ENCODE peak calls at places on chromosome 9, in ten cellular contexts. I, M, E, K, P, S, F, B, U and R are unnamed samples.

GRCh38 chr9:11821541-11821940 is 871.6 kb upstream of the TYRP1 start:
- DNase-seq in I (no peak), M (no peak), E (no peak), K (no peak), P (peak), S (peak), F (no peak), B (no peak), U (no peak), R (no peak)

GRCh38 chr9:128175102-128175563 is 15.1 kb downstream of the BBLN start:
- DNase-seq in I (no peak), M (no peak), E (peak), K (no peak), P (no peak), S (peak), F (no peak), B (no peak), U (peak), R (no peak)

GRCh38 chr9:17824191-17824926 is 245.5 kb downstream of the SH3GL2 start:
- DNase-seq in I (no peak), M (no peak), E (peak), K (no peak), P (peak), S (no peak), F (no peak), B (no peak), U (peak), R (no peak)

GRCh38 chr9:88555581-88555980 is 20.6 kb downstream of the NXNL2 start:
- DNase-seq in I (no peak), M (no peak), E (no peak), K (no peak), P (no peak), S (no peak), F (no peak), B (no peak), U (no peak), R (no peak)

GRCh38 chr9:81530407-81530810 is 158.9 kb downstream of the TLE1 start:
- DNase-seq in I (no peak), M (no peak), E (no peak), K (no peak), P (no peak), S (no peak), F (no peak), B (no peak), U (no peak), R (no peak)

GRCh38 chr9:114078021-114078780 is at the start of gene AMBP:
- DNase-seq in I (peak), M (peak), E (no peak), K (peak), P (no peak), S (peak), F (no peak), B (no peak), U (no peak), R (no peak)

GRCh38 chr9:4615251-4615650 is 46.8 kb upstream of the PLPP6 start:
- DNase-seq in I (no peak), M (no peak), E (peak), K (no peak), P (no peak), S (peak), F (no peak), B (no peak), U (peak), R (peak)

GRCh38 chr9:135067091-135067710 is 20.3 kb upstream of the OLFM1 start:
- DNase-seq in I (no peak), M (peak), E (no peak), K (peak), P (no peak), S (no peak), F (no peak), B (no peak), U (no peak), R (no peak)

GRCh38 chr9:134630393-134630790 is 11.2 kb upstream of the COL5A1 start:
- DNase-seq in I (no peak), M (peak), E (no peak), K (peak), P (no peak), S (no peak), F (peak), B (no peak), U (no peak), R (no peak)

GRCh38 chr9:8874482-8874881 is 1074.9 kb upstream of the DMAC1 start:
- DNase-seq in I (no peak), M (no peak), E (no peak), K (no peak), P (no peak), S (no peak), F (no peak), B (no peak), U (no peak), R (no peak)

GRCh38 chr9:113463418-113464285 is at the start of gene RGS3:
- DNase-seq in I (peak), M (peak), E (no peak), K (peak), P (peak), S (no peak), F (peak), B (no peak), U (no peak), R (peak)

GRCh38 chr9:99351647-99352046 is 129.6 kb downstream of the SEC61B start:
- DNase-seq in I (no peak), M (no peak), E (no peak), K (no peak), P (no peak), S (no peak), F (no peak), B (no peak), U (no peak), R (no peak)
- TF ChIP-seq CTCF in I (no peak), M (no peak), E (peak), K (no peak), P (peak), S (no peak), F (peak), B (no peak), U (no peak), R (no peak)

GRCh38 chr9:1018121-1018520 is 32.0 kb upstream of the DMRT2 start:
- DNase-seq in I (no peak), M (no peak), E (peak), K (no peak), P (no peak), S (peak), F (no peak), B (no peak), U (no peak), R (peak)
- TF ChIP-seq CTCF in I (peak), M (peak), E (peak), K (peak), P (no peak), S (peak), F (peak), B (no peak), U (peak), R (peak)

GRCh38 chr9:35732185-35733108 is at the start of the genes CREB3 and TLN1:
- DNase-seq in I (peak), M (peak), E (peak), K (peak), P (peak), S (peak), F (peak), B (peak), U (peak), R (peak)
- TF ChIP-seq CTCF in I (no peak), M (no peak), E (no peak), K (no peak), P (peak), S (no peak), F (no peak), B (no peak), U (peak), R (peak)

GRCh38 chr9:72855321-72855720 is 97.5 kb downstream of the ALDH1A1 start:
- DNase-seq in I (no peak), M (no peak), E (no peak), K (no peak), P (no peak), S (no peak), F (no peak), B (no peak), U (no peak), R (no peak)
- TF ChIP-seq CTCF in I (no peak), M (no peak), E (no peak), K (no peak), P (no peak), S (no peak), F (no peak), B (no peak), U (no peak), R (no peak)

GRCh38 chr9:37972346-37972745 is 68.4 kb upstream of the SLC25A51 start:
- DNase-seq in I (no peak), M (peak), E (peak), K (peak), P (peak), S (no peak), F (no peak), B (no peak), U (peak), R (peak)
- TF ChIP-seq CTCF in I (peak), M (no peak), E (peak), K (no peak), P (peak), S (peak), F (no peak), B (no peak), U (peak), R (peak)

DNA sequence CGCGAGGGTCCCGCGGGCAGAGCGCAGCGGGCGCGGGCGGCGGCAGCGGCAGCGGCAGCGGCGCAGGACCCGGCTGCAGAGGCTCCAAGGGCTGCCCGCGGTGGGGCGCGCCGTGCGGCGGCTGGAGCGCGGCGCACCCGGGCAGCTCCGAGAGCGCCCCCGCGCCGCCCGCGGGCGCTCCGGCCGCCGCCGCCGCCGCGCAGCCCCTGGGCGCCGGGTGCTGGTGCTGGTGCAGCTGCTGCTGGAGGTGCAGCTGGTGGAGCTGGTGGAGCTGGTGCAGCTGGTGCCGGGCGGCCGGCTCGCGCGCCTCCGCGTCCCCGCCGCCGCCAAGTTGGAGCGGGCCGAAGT is 644 bp downstream of the IER5L start:
- DNase-seq in I (no peak), M (no peak), E (no peak), K (no peak), P (no peak), S (no peak), F (no peak), B (no peak), U (no peak), R (no peak)
- TF ChIP-seq CTCF in I (no peak), M (no peak), E (no peak), K (no peak), P (no peak), S (no peak), F (no peak), B (no peak), U (no peak), R (no peak)

GRCh38 chr9:34442770-34443169 is 15.6 kb downstream of the FAM219A start:
- DNase-seq in I (no peak), M (no peak), E (no peak), K (no peak), P (no peak), S (no peak), F (no peak), B (no peak), U (no peak), R (no peak)
- TF ChIP-seq CTCF in I (no peak), M (no peak), E (no peak), K (no peak), P (no peak), S (no peak), F (no peak), B (no peak), U (no peak), R (no peak)

GRCh38 chr9:38067892-38068615 is 973 bp downstream of the SHB start:
- DNase-seq in I (no peak), M (peak), E (no peak), K (peak), P (peak), S (no peak), F (no peak), B (no peak), U (no peak), R (no peak)

GRCh38 chr9:38066907-38067610 is 2.0 kb downstream of the SHB start:
- DNase-seq in I (no peak), M (peak), E (peak), K (peak), P (peak), S (no peak), F (peak), B (peak), U (no peak), R (peak)

GRCh38 chr9:38067611-38067891 is 1.5 kb downstream of the SHB start:
- DNase-seq in I (no peak), M (peak), E (no peak), K (peak), P (peak), S (no peak), F (peak), B (no peak), U (no peak), R (no peak)

GRCh38 chr9:38068616-38068865 is 486 bp downstream of the SHB start:
- DNase-seq in I (no peak), M (no peak), E (peak), K (no peak), P (no peak), S (no peak), F (no peak), B (no peak), U (peak), R (no peak)

DNA sequence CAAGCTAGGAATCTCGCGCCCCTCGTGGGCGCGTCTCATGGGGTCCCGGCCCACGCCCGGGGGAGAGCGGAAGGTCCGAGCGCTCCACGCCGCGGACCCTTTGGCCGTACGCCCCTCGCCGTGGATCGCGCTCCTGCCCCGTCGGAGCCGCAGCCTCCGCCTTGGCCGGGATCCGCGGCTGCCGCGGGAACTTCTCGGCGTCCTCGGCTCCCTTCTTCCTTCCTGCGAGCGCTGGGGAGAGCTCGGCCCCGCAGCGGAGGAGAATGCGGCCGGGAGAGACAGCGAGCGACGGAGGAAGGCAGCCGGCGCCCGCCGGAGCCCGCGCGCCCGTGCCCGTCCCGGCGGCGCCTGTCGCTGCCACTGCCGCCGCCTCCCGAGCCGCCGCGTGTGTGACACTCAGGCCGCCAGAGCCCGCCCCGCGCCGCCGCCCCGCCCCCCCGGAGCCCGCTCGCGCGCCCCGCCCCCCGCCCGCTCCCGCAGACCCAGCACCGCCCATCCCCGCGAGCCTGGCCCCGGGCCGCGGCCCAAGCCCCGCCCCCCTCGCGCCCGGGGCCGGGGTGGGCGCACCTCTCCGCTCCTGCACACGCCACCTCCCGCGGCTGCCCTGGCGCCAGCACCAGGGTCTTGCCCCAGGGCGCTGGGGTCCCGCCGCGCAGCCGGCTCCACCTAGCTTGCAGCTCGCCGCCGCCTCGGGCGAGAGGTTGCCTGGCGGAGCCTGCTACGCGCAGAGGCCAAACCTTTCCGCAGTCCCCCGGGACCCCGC is at the start of gene SHB:
- DNase-seq in I (peak), M (peak), E (peak), K (peak), P (peak), S (no peak), F (peak), B (peak), U (peak), R (no peak)
- TF ChIP-seq CTCF in I (no peak), M (no peak), E (no peak), K (no peak), P (no peak), S (no peak), F (peak), B (peak), U (no peak), R (no peak)

GRCh38 chr9:130665431-130666392 is 1.3 kb downstream of the PRDM12 start:
- DNase-seq in I (no peak), M (no peak), E (no peak), K (no peak), P (peak), S (no peak), F (no peak), B (no peak), U (no peak), R (no peak)
- TF ChIP-seq CTCF in I (no peak), M (no peak), E (no peak), K (no peak), P (peak), S (no peak), F (no peak), B (no peak), U (no peak), R (no peak)